ENCODE peak calls at places on chromosomes 6 and 20, in ten cellular contexts. R, K, E, W, A, Y, D, T, S and I are unnamed samples.

GRCh38 chr6:155828989-155829388 is 373.4 kb upstream of the NOX3 start:
- DNase-seq in K (no peak), R (no peak), Y (no peak), W (no peak), T (no peak), E (no peak), S (no peak), D (no peak), A (no peak), I (no peak)

GRCh38 chr20:52978851-52979250 is 6.7 kb downstream of the TSHZ2 start:
- DNase-seq in E (no peak), T (no peak), S (no peak), D (no peak), R (no peak), A (no peak), K (no peak), W (no peak), Y (no peak), I (no peak)

GRCh38 chr6:144586986-144587385 is 301.9 kb downstream of the UTRN start:
- DNase-seq in R (no peak), D (no peak), E (no peak), T (no peak), A (no peak), K (no peak), Y (no peak), W (no peak), S (no peak), I (peak)

GRCh38 chr20:33460711-33461110 is 17.1 kb upstream of the SNTA1 start:
- DNase-seq in Y (no peak), K (no peak), A (no peak), D (no peak), R (peak), T (no peak), W (no peak), S (no peak), E (no peak), I (peak)

GRCh38 chr20:50366270-50367103 is 143.7 kb upstream of the PTPN1 start:
- DNase-seq in T (no peak), E (peak), K (peak), D (peak), W (peak), Y (no peak), R (peak), S (no peak), A (peak), I (peak)

GRCh38 chr6:65649392-65649791 is 57.6 kb downstream of the EYS start:
- DNase-seq in E (no peak), D (no peak), R (no peak), S (no peak), A (no peak), T (no peak), K (no peak), Y (no peak), W (no peak), I (no peak)

GRCh38 chr20:30376767-30377658 is 880.5 kb upstream of the DEFB115 start:
- DNase-seq in W (peak), R (peak), A (peak), S (peak), T (peak), K (peak), Y (no peak), E (peak), D (peak), I (peak)

GRCh38 chr6:7785243-7785941 is 59.5 kb downstream of the BMP6 start:
- DNase-seq in Y (no peak), R (no peak), S (no peak), W (no peak), A (no peak), T (no peak), D (no peak), E (no peak), K (no peak), I (no peak)

GRCh38 chr6:151425561-151425960 is 26.4 kb downstream of the RMND1 start:
- DNase-seq in Y (no peak), K (no peak), D (no peak), R (no peak), S (no peak), T (no peak), W (no peak), E (peak), A (no peak), I (no peak)

GRCh38 chr6:88763160-88763559 is 200.3 kb downstream of the RNGTT start:
- DNase-seq in W (no peak), D (no peak), Y (no peak), S (no peak), E (no peak), K (no peak), A (no peak), T (no peak), R (no peak), I (no peak)